ENCODE peak calls at places on chromosomes 16 and 17, in nine cellular contexts. One of them, this sample, is unnamed. For H3K36me3, the result is how much of the 10 kb centered on the place peaks cover.

GRCh38 chr17:74805543-74805991 is 29.4 kb upstream of the NAT9 start:
- DNase-seq in breast epithelium: no peak
- DNase-seq in cardiac muscle cell: no peak
- DNase-seq in thoracic aorta: no peak
- DNase-seq in psoas muscle: no peak
- DNase-seq in small intestine: no peak
- DNase-seq in testis: peak
- DNase-seq in vagina: no peak
- DNase-seq in left ventricle myocardium inferior: peak
- DNase-seq in this sample: no peak

GRCh38 chr16:48526058-48526957 is 83.7 kb downstream of the N4BP1 start:
- DNase-seq in breast epithelium: no peak
- DNase-seq in cardiac muscle cell: no peak
- DNase-seq in thoracic aorta: no peak
- DNase-seq in psoas muscle: no peak
- DNase-seq in small intestine: peak
- DNase-seq in testis: no peak
- DNase-seq in vagina: no peak
- DNase-seq in left ventricle myocardium inferior: no peak
- DNase-seq in this sample: no peak

GRCh38 chr17:36463916-36464764 is 22.3 kb upstream of the ZNHIT3 start:
- DNase-seq in breast epithelium: no peak
- DNase-seq in cardiac muscle cell: peak
- DNase-seq in thoracic aorta: no peak
- DNase-seq in psoas muscle: peak
- DNase-seq in small intestine: peak
- DNase-seq in testis: peak
- DNase-seq in vagina: no peak
- DNase-seq in left ventricle myocardium inferior: peak
- DNase-seq in this sample: no peak

GRCh38 chr17:35374766-35375344 is 1.4 kb upstream of the SLFN11 start:
- DNase-seq in breast epithelium: no peak
- DNase-seq in cardiac muscle cell: no peak
- DNase-seq in thoracic aorta: no peak
- DNase-seq in psoas muscle: no peak
- DNase-seq in small intestine: no peak
- DNase-seq in testis: no peak
- DNase-seq in vagina: no peak
- DNase-seq in left ventricle myocardium inferior: no peak
- DNase-seq in this sample: no peak

GRCh38 chr17:45719335-45720071 is 64.6 kb upstream of the CRHR1 start:
- DNase-seq in breast epithelium: no peak
- DNase-seq in cardiac muscle cell: peak
- DNase-seq in thoracic aorta: no peak
- DNase-seq in psoas muscle: no peak
- DNase-seq in small intestine: peak
- DNase-seq in testis: no peak
- DNase-seq in vagina: no peak
- DNase-seq in left ventricle myocardium inferior: no peak
- DNase-seq in this sample: no peak

GRCh38 chr17:77211681-77212080 is 70.9 kb downstream of the SEC14L1 start:
- DNase-seq in breast epithelium: no peak
- DNase-seq in cardiac muscle cell: no peak
- DNase-seq in thoracic aorta: no peak
- DNase-seq in psoas muscle: no peak
- DNase-seq in small intestine: no peak
- DNase-seq in testis: no peak
- DNase-seq in vagina: no peak
- DNase-seq in left ventricle myocardium inferior: no peak
- DNase-seq in this sample: no peak

GRCh38 chr16:70715860-70716357 is 30.1 kb upstream of the MTSS2 start:
- DNase-seq in breast epithelium: peak
- DNase-seq in cardiac muscle cell: peak
- DNase-seq in thoracic aorta: no peak
- DNase-seq in psoas muscle: no peak
- DNase-seq in small intestine: no peak
- DNase-seq in testis: peak
- DNase-seq in vagina: no peak
- DNase-seq in left ventricle myocardium inferior: no peak
- DNase-seq in this sample: no peak

GRCh38 chr16:85086347-85087291 is 25.7 kb downstream of the CIBAR2 start:
- DNase-seq in breast epithelium: peak
- DNase-seq in cardiac muscle cell: peak
- DNase-seq in thoracic aorta: no peak
- DNase-seq in psoas muscle: peak
- DNase-seq in small intestine: peak
- DNase-seq in testis: peak
- DNase-seq in vagina: no peak
- DNase-seq in left ventricle myocardium inferior: peak
- DNase-seq in this sample: peak

GRCh38 chr17:1608676-1609075 is 20.0 kb downstream of the SLC43A2 start:
- DNase-seq in breast epithelium: no peak
- DNase-seq in cardiac muscle cell: no peak
- DNase-seq in thoracic aorta: no peak
- DNase-seq in psoas muscle: no peak
- DNase-seq in small intestine: no peak
- DNase-seq in testis: no peak
- DNase-seq in vagina: no peak
- DNase-seq in left ventricle myocardium inferior: no peak
- DNase-seq in this sample: no peak

GRCh38 chr16:55380485-55380884 is 56.5 kb downstream of the IRX6 start:
- DNase-seq in breast epithelium: no peak
- DNase-seq in cardiac muscle cell: no peak
- DNase-seq in thoracic aorta: no peak
- DNase-seq in psoas muscle: no peak
- DNase-seq in small intestine: no peak
- DNase-seq in testis: no peak
- DNase-seq in vagina: no peak
- DNase-seq in left ventricle myocardium inferior: no peak
- DNase-seq in this sample: no peak

GRCh38 chr17:20991276-20992037 is 51.4 kb downstream of the USP22 start:
- DNase-seq in breast epithelium: no peak
- DNase-seq in cardiac muscle cell: no peak
- DNase-seq in thoracic aorta: no peak
- DNase-seq in psoas muscle: no peak
- DNase-seq in small intestine: no peak
- DNase-seq in testis: no peak
- DNase-seq in vagina: no peak
- DNase-seq in left ventricle myocardium inferior: no peak
- DNase-seq in this sample: no peak

GRCh38 chr17:50547736-50548083 is 736 bp downstream of the SPATA20 start:
- DNase-seq in breast epithelium: no peak
- DNase-seq in cardiac muscle cell: no peak
- DNase-seq in thoracic aorta: no peak
- DNase-seq in psoas muscle: no peak
- DNase-seq in small intestine: peak
- DNase-seq in testis: no peak
- DNase-seq in vagina: no peak
- DNase-seq in left ventricle myocardium inferior: no peak
- DNase-seq in this sample: no peak

GRCh38 chr17:18315498-18316360 is 636 bp downstream of the SMCR8 start:
- DNase-seq in breast epithelium: no peak
- DNase-seq in cardiac muscle cell: no peak
- DNase-seq in thoracic aorta: no peak
- DNase-seq in psoas muscle: no peak
- DNase-seq in small intestine: no peak
- DNase-seq in testis: no peak
- DNase-seq in vagina: no peak
- DNase-seq in left ventricle myocardium inferior: no peak
- DNase-seq in this sample: no peak
- H3K36me3 ChIP-seq in breast epithelium: under half
- H3K36me3 ChIP-seq in cardiac muscle cell: under half
- H3K36me3 ChIP-seq in thoracic aorta: under half
- H3K36me3 ChIP-seq in psoas muscle: under half
- H3K36me3 ChIP-seq in small intestine: under half
- H3K36me3 ChIP-seq in testis: under half
- H3K36me3 ChIP-seq in vagina: under half
- H3K36me3 ChIP-seq in left ventricle myocardium inferior: under half
- H3K36me3 ChIP-seq in this sample: under half

GRCh38 chr17:72433797-72434196 is 313.0 kb downstream of the SOX9 start:
- DNase-seq in breast epithelium: no peak
- DNase-seq in cardiac muscle cell: no peak
- DNase-seq in thoracic aorta: no peak
- DNase-seq in psoas muscle: no peak
- DNase-seq in small intestine: no peak
- DNase-seq in testis: no peak
- DNase-seq in vagina: no peak
- DNase-seq in left ventricle myocardium inferior: no peak
- DNase-seq in this sample: no peak

GRCh38 chr17:72432143-72432604 is 311.4 kb downstream of the SOX9 start:
- DNase-seq in breast epithelium: no peak
- DNase-seq in cardiac muscle cell: no peak
- DNase-seq in thoracic aorta: no peak
- DNase-seq in psoas muscle: no peak
- DNase-seq in small intestine: peak
- DNase-seq in testis: peak
- DNase-seq in vagina: no peak
- DNase-seq in left ventricle myocardium inferior: no peak
- DNase-seq in this sample: no peak

GRCh38 chr17:72432881-72433280 is 312.1 kb downstream of the SOX9 start:
- DNase-seq in breast epithelium: no peak
- DNase-seq in cardiac muscle cell: no peak
- DNase-seq in thoracic aorta: no peak
- DNase-seq in psoas muscle: no peak
- DNase-seq in small intestine: no peak
- DNase-seq in testis: no peak
- DNase-seq in vagina: no peak
- DNase-seq in left ventricle myocardium inferior: no peak
- DNase-seq in this sample: no peak

GRCh38 chr17:72434991-72435618 is 314.3 kb downstream of the SOX9 start:
- DNase-seq in breast epithelium: no peak
- DNase-seq in cardiac muscle cell: no peak
- DNase-seq in thoracic aorta: no peak
- DNase-seq in psoas muscle: no peak
- DNase-seq in small intestine: no peak
- DNase-seq in testis: no peak
- DNase-seq in vagina: no peak
- DNase-seq in left ventricle myocardium inferior: no peak
- DNase-seq in this sample: no peak

DNA sequence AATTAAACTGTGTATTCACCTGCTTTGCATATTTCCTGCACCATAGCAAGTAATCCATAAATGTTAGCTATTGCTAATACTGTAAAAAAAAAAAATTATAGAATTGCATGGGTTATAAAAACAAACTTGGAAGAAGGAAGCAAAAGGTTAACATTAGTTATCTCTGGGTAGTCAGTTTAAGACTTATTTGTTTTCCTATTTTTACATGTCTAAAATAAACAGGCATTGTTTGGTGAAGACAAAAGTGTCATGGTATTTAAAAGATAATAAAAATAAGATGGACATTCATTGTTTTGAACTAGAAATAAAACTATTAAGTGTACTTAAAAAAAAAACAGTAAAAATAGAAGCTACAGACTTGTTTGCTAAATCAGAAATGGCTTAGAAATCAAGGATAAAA is 313.8 kb downstream of the SOX9 start:
- DNase-seq in breast epithelium: no peak
- DNase-seq in cardiac muscle cell: no peak
- DNase-seq in thoracic aorta: no peak
- DNase-seq in psoas muscle: no peak
- DNase-seq in small intestine: no peak
- DNase-seq in testis: no peak
- DNase-seq in vagina: no peak
- DNase-seq in left ventricle myocardium inferior: no peak
- DNase-seq in this sample: no peak
- H3K27ac ChIP-seq in breast epithelium: no peak
- H3K27ac ChIP-seq in cardiac muscle cell: no peak
- H3K27ac ChIP-seq in thoracic aorta: no peak
- H3K27ac ChIP-seq in psoas muscle: no peak
- H3K27ac ChIP-seq in small intestine: no peak
- H3K27ac ChIP-seq in testis: no peak
- H3K27ac ChIP-seq in vagina: no peak
- H3K27ac ChIP-seq in left ventricle myocardium inferior: no peak
- H3K27ac ChIP-seq in this sample: no peak

GRCh38 chr17:82295472-82295814 is 21.9 kb upstream of the CSNK1D start:
- DNase-seq in breast epithelium: no peak
- DNase-seq in cardiac muscle cell: no peak
- DNase-seq in thoracic aorta: no peak
- DNase-seq in psoas muscle: no peak
- DNase-seq in small intestine: no peak
- DNase-seq in testis: no peak
- DNase-seq in vagina: no peak
- DNase-seq in left ventricle myocardium inferior: no peak
- DNase-seq in this sample: no peak

GRCh38 chr17:82296511-82297279 is 20.7 kb downstream of the CD7 start:
- DNase-seq in breast epithelium: no peak
- DNase-seq in cardiac muscle cell: no peak
- DNase-seq in thoracic aorta: no peak
- DNase-seq in psoas muscle: no peak
- DNase-seq in small intestine: no peak
- DNase-seq in testis: no peak
- DNase-seq in vagina: no peak
- DNase-seq in left ventricle myocardium inferior: no peak
- DNase-seq in this sample: no peak

GRCh38 chr17:82292251-82293154 is 19.0 kb upstream of the CSNK1D start:
- DNase-seq in breast epithelium: peak
- DNase-seq in cardiac muscle cell: peak
- DNase-seq in thoracic aorta: peak
- DNase-seq in psoas muscle: peak
- DNase-seq in small intestine: peak
- DNase-seq in testis: peak
- DNase-seq in vagina: no peak
- DNase-seq in left ventricle myocardium inferior: peak
- DNase-seq in this sample: peak

GRCh38 chr17:82291582-82292250 is 18.2 kb upstream of the CSNK1D start:
- DNase-seq in breast epithelium: no peak
- DNase-seq in cardiac muscle cell: no peak
- DNase-seq in thoracic aorta: no peak
- DNase-seq in psoas muscle: no peak
- DNase-seq in small intestine: no peak
- DNase-seq in testis: no peak
- DNase-seq in vagina: no peak
- DNase-seq in left ventricle myocardium inferior: no peak
- DNase-seq in this sample: no peak

GRCh38 chr17:82294086-82294773 is 20.7 kb upstream of the CSNK1D start:
- DNase-seq in breast epithelium: no peak
- DNase-seq in cardiac muscle cell: no peak
- DNase-seq in thoracic aorta: no peak
- DNase-seq in psoas muscle: no peak
- DNase-seq in small intestine: no peak
- DNase-seq in testis: no peak
- DNase-seq in vagina: no peak
- DNase-seq in left ventricle myocardium inferior: no peak
- DNase-seq in this sample: no peak
- H3K4me3 ChIP-seq in breast epithelium: peak
- H3K4me3 ChIP-seq in cardiac muscle cell: no peak
- H3K4me3 ChIP-seq in thoracic aorta: no peak
- H3K4me3 ChIP-seq in psoas muscle: peak
- H3K4me3 ChIP-seq in small intestine: no peak
- H3K4me3 ChIP-seq in testis: no peak
- H3K4me3 ChIP-seq in vagina: peak
- H3K4me3 ChIP-seq in left ventricle myocardium inferior: peak
- H3K4me3 ChIP-seq in this sample: no peak

DNA sequence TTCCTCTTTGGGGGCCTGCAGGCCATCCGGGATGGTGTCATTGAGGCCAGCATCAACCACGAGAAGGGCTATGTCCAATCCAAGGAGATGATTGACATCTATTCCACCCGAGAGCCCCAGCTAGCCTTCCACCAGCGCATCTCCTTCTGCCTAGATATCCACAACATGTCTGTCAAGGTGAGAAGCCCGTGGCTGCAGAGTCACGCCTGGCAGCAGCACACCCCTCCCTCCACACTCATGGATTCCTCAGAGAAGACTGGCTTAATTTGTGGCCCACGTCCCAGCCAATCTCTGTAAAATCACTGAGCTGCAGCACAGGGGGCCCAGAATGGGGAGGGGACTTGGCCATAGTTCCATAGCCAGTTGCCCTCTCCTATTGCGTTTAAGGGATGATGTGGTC is 15.6 kb downstream of the PSMD3 start:
- DNase-seq in breast epithelium: no peak
- DNase-seq in cardiac muscle cell: no peak
- DNase-seq in thoracic aorta: no peak
- DNase-seq in psoas muscle: no peak
- DNase-seq in small intestine: no peak
- DNase-seq in testis: no peak
- DNase-seq in vagina: no peak
- DNase-seq in left ventricle myocardium inferior: no peak
- DNase-seq in this sample: no peak
- H3K36me3 ChIP-seq in breast epithelium: under half
- H3K36me3 ChIP-seq in cardiac muscle cell: under half
- H3K36me3 ChIP-seq in thoracic aorta: half or more
- H3K36me3 ChIP-seq in psoas muscle: under half
- H3K36me3 ChIP-seq in small intestine: under half
- H3K36me3 ChIP-seq in testis: under half
- H3K36me3 ChIP-seq in vagina: under half
- H3K36me3 ChIP-seq in left ventricle myocardium inferior: half or more
- H3K36me3 ChIP-seq in this sample: half or more

This sample was measured in right atrium auricular region.